ENCODE peak calls at places on chromosomes 3 and 15, in four cellular contexts. One of them, this sample, is unnamed.

GRCh38 chr3:157312366-157312745 is 124.3 kb upstream of the PTX3 start:
- DNase-seq in left ventricle myocardium inferior: no peak
- DNase-seq in EL: peak
- DNase-seq in activated CD4-positive, alpha-beta T cell treated with anti-CD3 and anti-CD28 coated beads, Interleukin-2, amount 10 ng/mL, durations not matched to agents 7 days and 5 days: no peak
- DNase-seq in this sample: no peak

GRCh38 chr3:193946945-193947344 is 189.0 kb upstream of the HES1 start:
- DNase-seq in left ventricle myocardium inferior: no peak
- DNase-seq in EL: no peak
- DNase-seq in activated CD4-positive, alpha-beta T cell treated with anti-CD3 and anti-CD28 coated beads, Interleukin-2, amount 10 ng/mL, durations not matched to agents 7 days and 5 days: no peak
- DNase-seq in this sample: no peak

GRCh38 chr15:52652984-52653383 is 26.2 kb downstream of the ATOSA start:
- DNase-seq in left ventricle myocardium inferior: no peak
- DNase-seq in EL: peak
- DNase-seq in activated CD4-positive, alpha-beta T cell treated with anti-CD3 and anti-CD28 coated beads, Interleukin-2, amount 10 ng/mL, durations not matched to agents 7 days and 5 days: no peak
- DNase-seq in this sample: no peak

GRCh38 chr3:89617706-89618105 is 510.3 kb downstream of the EPHA3 start:
- DNase-seq in left ventricle myocardium inferior: no peak
- DNase-seq in EL: no peak
- DNase-seq in activated CD4-positive, alpha-beta T cell treated with anti-CD3 and anti-CD28 coated beads, Interleukin-2, amount 10 ng/mL, durations not matched to agents 7 days and 5 days: no peak
- DNase-seq in this sample: no peak

GRCh38 chr3:46990573-46991374 is 11.3 kb downstream of the NBEAL2 start:
- DNase-seq in left ventricle myocardium inferior: peak
- DNase-seq in EL: no peak
- DNase-seq in activated CD4-positive, alpha-beta T cell treated with anti-CD3 and anti-CD28 coated beads, Interleukin-2, amount 10 ng/mL, durations not matched to agents 7 days and 5 days: no peak
- DNase-seq in this sample: no peak

GRCh38 chr3:106826861-106827311 is 550.4 kb upstream of the CCDC54 start:
- DNase-seq in left ventricle myocardium inferior: no peak
- DNase-seq in EL: no peak
- DNase-seq in activated CD4-positive, alpha-beta T cell treated with anti-CD3 and anti-CD28 coated beads, Interleukin-2, amount 10 ng/mL, durations not matched to agents 7 days and 5 days: no peak
- DNase-seq in this sample: no peak

GRCh38 chr3:185823280-185824044 is 1.4 kb downstream of the IGF2BP2 start:
- DNase-seq in left ventricle myocardium inferior: peak
- DNase-seq in EL: peak
- DNase-seq in activated CD4-positive, alpha-beta T cell treated with anti-CD3 and anti-CD28 coated beads, Interleukin-2, amount 10 ng/mL, durations not matched to agents 7 days and 5 days: peak
- DNase-seq in this sample: peak

GRCh38 chr3:34919025-34919424 is 720.3 kb upstream of the ARPP21 start:
- DNase-seq in left ventricle myocardium inferior: no peak
- DNase-seq in EL: no peak
- DNase-seq in activated CD4-positive, alpha-beta T cell treated with anti-CD3 and anti-CD28 coated beads, Interleukin-2, amount 10 ng/mL, durations not matched to agents 7 days and 5 days: no peak
- DNase-seq in this sample: no peak

GRCh38 chr3:66483006-66483928 is 17.6 kb downstream of the LRIG1 start:
- DNase-seq in left ventricle myocardium inferior: peak
- DNase-seq in EL: no peak
- DNase-seq in activated CD4-positive, alpha-beta T cell treated with anti-CD3 and anti-CD28 coated beads, Interleukin-2, amount 10 ng/mL, durations not matched to agents 7 days and 5 days: peak
- DNase-seq in this sample: no peak

GRCh38 chr3:64291956-64292355 is 66.7 kb upstream of the PRICKLE2 start:
- DNase-seq in left ventricle myocardium inferior: no peak
- DNase-seq in EL: peak
- DNase-seq in activated CD4-positive, alpha-beta T cell treated with anti-CD3 and anti-CD28 coated beads, Interleukin-2, amount 10 ng/mL, durations not matched to agents 7 days and 5 days: no peak
- DNase-seq in this sample: no peak

GRCh38 chr3:170563712-170564423 is 22.0 kb downstream of the SLC7A14 start:
- DNase-seq in left ventricle myocardium inferior: no peak
- DNase-seq in EL: peak
- DNase-seq in activated CD4-positive, alpha-beta T cell treated with anti-CD3 and anti-CD28 coated beads, Interleukin-2, amount 10 ng/mL, durations not matched to agents 7 days and 5 days: peak
- DNase-seq in this sample: no peak

GRCh38 chr3:38616111-38616510 is 33.4 kb downstream of the SCN5A start:
- DNase-seq in left ventricle myocardium inferior: peak
- DNase-seq in EL: no peak
- DNase-seq in activated CD4-positive, alpha-beta T cell treated with anti-CD3 and anti-CD28 coated beads, Interleukin-2, amount 10 ng/mL, durations not matched to agents 7 days and 5 days: no peak
- DNase-seq in this sample: no peak

GRCh38 chr3:113054552-113054951 is 63.8 kb downstream of the GTPBP8 start:
- DNase-seq in left ventricle myocardium inferior: no peak
- DNase-seq in EL: peak
- DNase-seq in activated CD4-positive, alpha-beta T cell treated with anti-CD3 and anti-CD28 coated beads, Interleukin-2, amount 10 ng/mL, durations not matched to agents 7 days and 5 days: no peak
- DNase-seq in this sample: no peak

GRCh38 chr3:14785207-14786155 is 33.3 kb upstream of the FGD5 start:
- DNase-seq in left ventricle myocardium inferior: no peak
- DNase-seq in EL: no peak
- DNase-seq in activated CD4-positive, alpha-beta T cell treated with anti-CD3 and anti-CD28 coated beads, Interleukin-2, amount 10 ng/mL, durations not matched to agents 7 days and 5 days: no peak
- DNase-seq in this sample: no peak

GRCh38 chr3:71998995-71999673 is 214.2 kb upstream of the PROK2 start:
- DNase-seq in left ventricle myocardium inferior: no peak
- DNase-seq in EL: peak
- DNase-seq in activated CD4-positive, alpha-beta T cell treated with anti-CD3 and anti-CD28 coated beads, Interleukin-2, amount 10 ng/mL, durations not matched to agents 7 days and 5 days: no peak
- DNase-seq in this sample: no peak

GRCh38 chr3:129936757-129937156 is 37.8 kb upstream of the TRH start:
- DNase-seq in left ventricle myocardium inferior: no peak
- DNase-seq in EL: peak
- DNase-seq in activated CD4-positive, alpha-beta T cell treated with anti-CD3 and anti-CD28 coated beads, Interleukin-2, amount 10 ng/mL, durations not matched to agents 7 days and 5 days: peak
- DNase-seq in this sample: no peak

GRCh38 chr15:58165661-58166060 is 27.5 kb downstream of the AQP9 start:
- DNase-seq in left ventricle myocardium inferior: peak
- DNase-seq in EL: peak
- DNase-seq in activated CD4-positive, alpha-beta T cell treated with anti-CD3 and anti-CD28 coated beads, Interleukin-2, amount 10 ng/mL, durations not matched to agents 7 days and 5 days: no peak
- DNase-seq in this sample: no peak

GRCh38 chr3:194522579-194523046 is 35.8 kb upstream of the ATP13A3 start:
- DNase-seq in left ventricle myocardium inferior: no peak
- DNase-seq in EL: peak
- DNase-seq in activated CD4-positive, alpha-beta T cell treated with anti-CD3 and anti-CD28 coated beads, Interleukin-2, amount 10 ng/mL, durations not matched to agents 7 days and 5 days: no peak
- DNase-seq in this sample: no peak

GRCh38 chr3:169667710-169668080 is 4.2 kb upstream of the MECOM start:
- DNase-seq in left ventricle myocardium inferior: no peak
- DNase-seq in EL: no peak
- DNase-seq in activated CD4-positive, alpha-beta T cell treated with anti-CD3 and anti-CD28 coated beads, Interleukin-2, amount 10 ng/mL, durations not matched to agents 7 days and 5 days: no peak
- DNase-seq in this sample: no peak

GRCh38 chr3:184568591-184568917 is 7.0 kb downstream of the EPHB3 start:
- DNase-seq in left ventricle myocardium inferior: no peak
- DNase-seq in EL: no peak
- DNase-seq in activated CD4-positive, alpha-beta T cell treated with anti-CD3 and anti-CD28 coated beads, Interleukin-2, amount 10 ng/mL, durations not matched to agents 7 days and 5 days: no peak
- DNase-seq in this sample: no peak

GRCh38 chr3:12856626-12857025 is 15.3 kb upstream of the RPL32 start:
- DNase-seq in left ventricle myocardium inferior: no peak
- DNase-seq in EL: no peak
- DNase-seq in activated CD4-positive, alpha-beta T cell treated with anti-CD3 and anti-CD28 coated beads, Interleukin-2, amount 10 ng/mL, durations not matched to agents 7 days and 5 days: no peak
- DNase-seq in this sample: no peak

GRCh38 chr3:23987376-23987775 is 42.3 kb downstream of the NR1D2 start:
- DNase-seq in left ventricle myocardium inferior: no peak
- DNase-seq in EL: no peak
- DNase-seq in activated CD4-positive, alpha-beta T cell treated with anti-CD3 and anti-CD28 coated beads, Interleukin-2, amount 10 ng/mL, durations not matched to agents 7 days and 5 days: no peak
- DNase-seq in this sample: no peak

GRCh38 chr3:47310391-47310790 is 27.6 kb downstream of the KLHL18 start:
- DNase-seq in left ventricle myocardium inferior: no peak
- DNase-seq in EL: no peak
- DNase-seq in activated CD4-positive, alpha-beta T cell treated with anti-CD3 and anti-CD28 coated beads, Interleukin-2, amount 10 ng/mL, durations not matched to agents 7 days and 5 days: no peak
- DNase-seq in this sample: no peak

GRCh38 chr3:10553586-10554235 is 48.3 kb upstream of the ATP2B2 start:
- DNase-seq in left ventricle myocardium inferior: no peak
- DNase-seq in EL: no peak
- DNase-seq in activated CD4-positive, alpha-beta T cell treated with anti-CD3 and anti-CD28 coated beads, Interleukin-2, amount 10 ng/mL, durations not matched to agents 7 days and 5 days: no peak
- DNase-seq in this sample: peak

GRCh38 chr3:124928333-124929202 is 6.0 kb downstream of the MUC13 start:
- DNase-seq in left ventricle myocardium inferior: peak
- DNase-seq in EL: peak
- DNase-seq in activated CD4-positive, alpha-beta T cell treated with anti-CD3 and anti-CD28 coated beads, Interleukin-2, amount 10 ng/mL, durations not matched to agents 7 days and 5 days: peak
- DNase-seq in this sample: peak

GRCh38 chr15:50231761-50232160 is 33.8 kb downstream of the HDC start:
- DNase-seq in left ventricle myocardium inferior: no peak
- DNase-seq in EL: no peak
- DNase-seq in activated CD4-positive, alpha-beta T cell treated with anti-CD3 and anti-CD28 coated beads, Interleukin-2, amount 10 ng/mL, durations not matched to agents 7 days and 5 days: no peak
- DNase-seq in this sample: no peak

GRCh38 chr15:59401810-59402569 is 29.3 kb upstream of the MYO1E start:
- DNase-seq in left ventricle myocardium inferior: no peak
- DNase-seq in EL: no peak
- DNase-seq in activated CD4-positive, alpha-beta T cell treated with anti-CD3 and anti-CD28 coated beads, Interleukin-2, amount 10 ng/mL, durations not matched to agents 7 days and 5 days: no peak
- DNase-seq in this sample: no peak

GRCh38 chr3:195802261-195802701 is 9.4 kb downstream of the MUC4 start:
- DNase-seq in left ventricle myocardium inferior: no peak
- DNase-seq in EL: no peak
- DNase-seq in activated CD4-positive, alpha-beta T cell treated with anti-CD3 and anti-CD28 coated beads, Interleukin-2, amount 10 ng/mL, durations not matched to agents 7 days and 5 days: peak
- DNase-seq in this sample: no peak

GRCh38 chr3:132881756-132882409 is 156.3 kb upstream of the TMEM108 start:
- DNase-seq in left ventricle myocardium inferior: no peak
- DNase-seq in EL: no peak
- DNase-seq in activated CD4-positive, alpha-beta T cell treated with anti-CD3 and anti-CD28 coated beads, Interleukin-2, amount 10 ng/mL, durations not matched to agents 7 days and 5 days: no peak
- DNase-seq in this sample: no peak

GRCh38 chr15:100764778-100765457 is 114.7 kb upstream of the ALDH1A3 start:
- DNase-seq in left ventricle myocardium inferior: no peak
- DNase-seq in EL: peak
- DNase-seq in activated CD4-positive, alpha-beta T cell treated with anti-CD3 and anti-CD28 coated beads, Interleukin-2, amount 10 ng/mL, durations not matched to agents 7 days and 5 days: no peak
- DNase-seq in this sample: no peak

GRCh38 chr3:157116017-157116416 is 43.9 kb downstream of the CCNL1 start:
- DNase-seq in left ventricle myocardium inferior: no peak
- DNase-seq in EL: no peak
- DNase-seq in activated CD4-positive, alpha-beta T cell treated with anti-CD3 and anti-CD28 coated beads, Interleukin-2, amount 10 ng/mL, durations not matched to agents 7 days and 5 days: no peak
- DNase-seq in this sample: no peak

GRCh38 chr15:69958494-69959134 is 139.1 kb downstream of the TLE3 start:
- DNase-seq in left ventricle myocardium inferior: no peak
- DNase-seq in EL: no peak
- DNase-seq in activated CD4-positive, alpha-beta T cell treated with anti-CD3 and anti-CD28 coated beads, Interleukin-2, amount 10 ng/mL, durations not matched to agents 7 days and 5 days: no peak
- DNase-seq in this sample: peak

GRCh38 chr3:71579934-71580318 is 3.6 kb downstream of the FOXP1 start:
- DNase-seq in left ventricle myocardium inferior: no peak
- DNase-seq in EL: peak
- DNase-seq in activated CD4-positive, alpha-beta T cell treated with anti-CD3 and anti-CD28 coated beads, Interleukin-2, amount 10 ng/mL, durations not matched to agents 7 days and 5 days: no peak
- DNase-seq in this sample: no peak

This sample was measured in ecto neural progenitor cell.